ENCODE peak calls at places on chromosomes 12 and 14, in nine cellular contexts. One of them, this sample, is unnamed.

GRCh38 chr12:72018036-72018435 is 79.4 kb downstream of the TPH2 start:
- DNase-seq in pancreas: no peak
- DNase-seq in A172: no peak
- DNase-seq in activated CD4-positive, alpha-beta T cell treated with anti-CD3 and anti-CD28 coated beads, Interleukin-2, amount 50 U/mL, for 24 hours: no peak
- DNase-seq in HEK293T: no peak
- DNase-seq in A549: no peak
- DNase-seq in activated B cell treated with CpG ODN at 0.5 μM for 24 hours: no peak
- DNase-seq in HT-29: no peak
- DNase-seq in retina: no peak
- DNase-seq in this sample: no peak

GRCh38 chr14:70416322-70416716 is 571 bp downstream of the SYNJ2BP start:
- DNase-seq in pancreas: no peak
- DNase-seq in A172: no peak
- DNase-seq in activated CD4-positive, alpha-beta T cell treated with anti-CD3 and anti-CD28 coated beads, Interleukin-2, amount 50 U/mL, for 24 hours: no peak
- DNase-seq in HEK293T: peak
- DNase-seq in A549: no peak
- DNase-seq in activated B cell treated with CpG ODN at 0.5 μM for 24 hours: no peak
- DNase-seq in HT-29: no peak
- DNase-seq in retina: no peak
- DNase-seq in this sample: no peak

GRCh38 chr12:49776413-49776812 is 35.1 kb downstream of the TMBIM6 start:
- DNase-seq in pancreas: peak
- DNase-seq in A172: peak
- DNase-seq in activated CD4-positive, alpha-beta T cell treated with anti-CD3 and anti-CD28 coated beads, Interleukin-2, amount 50 U/mL, for 24 hours: peak
- DNase-seq in HEK293T: peak
- DNase-seq in A549: peak
- DNase-seq in activated B cell treated with CpG ODN at 0.5 μM for 24 hours: no peak
- DNase-seq in HT-29: peak
- DNase-seq in retina: peak
- DNase-seq in this sample: no peak

GRCh38 chr12:46946137-46946536 is 120.3 kb upstream of the SLC38A4 start:
- DNase-seq in pancreas: no peak
- DNase-seq in A172: peak
- DNase-seq in activated CD4-positive, alpha-beta T cell treated with anti-CD3 and anti-CD28 coated beads, Interleukin-2, amount 50 U/mL, for 24 hours: no peak
- DNase-seq in HEK293T: no peak
- DNase-seq in A549: no peak
- DNase-seq in activated B cell treated with CpG ODN at 0.5 μM for 24 hours: no peak
- DNase-seq in HT-29: no peak
- DNase-seq in retina: no peak
- DNase-seq in this sample: no peak

GRCh38 chr12:48037267-48037915 is 33.1 kb upstream of the COL2A1 start:
- DNase-seq in pancreas: no peak
- DNase-seq in A172: no peak
- DNase-seq in activated CD4-positive, alpha-beta T cell treated with anti-CD3 and anti-CD28 coated beads, Interleukin-2, amount 50 U/mL, for 24 hours: no peak
- DNase-seq in HEK293T: no peak
- DNase-seq in A549: no peak
- DNase-seq in activated B cell treated with CpG ODN at 0.5 μM for 24 hours: no peak
- DNase-seq in HT-29: no peak
- DNase-seq in retina: peak
- DNase-seq in this sample: no peak

GRCh38 chr14:74488788-74489397 is 4.2 kb downstream of the NPC2 start:
- DNase-seq in pancreas: no peak
- DNase-seq in A172: peak
- DNase-seq in activated CD4-positive, alpha-beta T cell treated with anti-CD3 and anti-CD28 coated beads, Interleukin-2, amount 50 U/mL, for 24 hours: no peak
- DNase-seq in HEK293T: no peak
- DNase-seq in A549: no peak
- DNase-seq in activated B cell treated with CpG ODN at 0.5 μM for 24 hours: no peak
- DNase-seq in HT-29: no peak
- DNase-seq in retina: no peak
- DNase-seq in this sample: no peak

GRCh38 chr12:120283318-120283717 is 8.4 kb downstream of the RNU4-2 start:
- DNase-seq in pancreas: no peak
- DNase-seq in A172: no peak
- DNase-seq in activated CD4-positive, alpha-beta T cell treated with anti-CD3 and anti-CD28 coated beads, Interleukin-2, amount 50 U/mL, for 24 hours: no peak
- DNase-seq in HEK293T: no peak
- DNase-seq in A549: no peak
- DNase-seq in activated B cell treated with CpG ODN at 0.5 μM for 24 hours: no peak
- DNase-seq in HT-29: no peak
- DNase-seq in retina: no peak
- DNase-seq in this sample: no peak

GRCh38 chr12:131407221-131408035 is 303.5 kb upstream of the SFSWAP start:
- DNase-seq in pancreas: no peak
- DNase-seq in A172: no peak
- DNase-seq in activated CD4-positive, alpha-beta T cell treated with anti-CD3 and anti-CD28 coated beads, Interleukin-2, amount 50 U/mL, for 24 hours: no peak
- DNase-seq in HEK293T: no peak
- DNase-seq in A549: no peak
- DNase-seq in activated B cell treated with CpG ODN at 0.5 μM for 24 hours: no peak
- DNase-seq in HT-29: no peak
- DNase-seq in retina: no peak
- DNase-seq in this sample: no peak

GRCh38 chr12:108779998-108780688 is 48.8 kb upstream of the CORO1C start:
- DNase-seq in pancreas: no peak
- DNase-seq in A172: no peak
- DNase-seq in activated CD4-positive, alpha-beta T cell treated with anti-CD3 and anti-CD28 coated beads, Interleukin-2, amount 50 U/mL, for 24 hours: no peak
- DNase-seq in HEK293T: no peak
- DNase-seq in A549: no peak
- DNase-seq in activated B cell treated with CpG ODN at 0.5 μM for 24 hours: no peak
- DNase-seq in HT-29: no peak
- DNase-seq in retina: no peak
- DNase-seq in this sample: no peak

GRCh38 chr12:109885616-109886015 is 5.3 kb upstream of the GLTP start:
- DNase-seq in pancreas: no peak
- DNase-seq in A172: peak
- DNase-seq in activated CD4-positive, alpha-beta T cell treated with anti-CD3 and anti-CD28 coated beads, Interleukin-2, amount 50 U/mL, for 24 hours: no peak
- DNase-seq in HEK293T: no peak
- DNase-seq in A549: no peak
- DNase-seq in activated B cell treated with CpG ODN at 0.5 μM for 24 hours: no peak
- DNase-seq in HT-29: peak
- DNase-seq in retina: no peak
- DNase-seq in this sample: no peak

GRCh38 chr12:118986043-118986442 is 4.7 kb downstream of the SRRM4 start:
- DNase-seq in pancreas: no peak
- DNase-seq in A172: no peak
- DNase-seq in activated CD4-positive, alpha-beta T cell treated with anti-CD3 and anti-CD28 coated beads, Interleukin-2, amount 50 U/mL, for 24 hours: no peak
- DNase-seq in HEK293T: no peak
- DNase-seq in A549: no peak
- DNase-seq in activated B cell treated with CpG ODN at 0.5 μM for 24 hours: no peak
- DNase-seq in HT-29: no peak
- DNase-seq in retina: no peak
- DNase-seq in this sample: no peak

GRCh38 chr14:64747327-64747726 is 43.1 kb downstream of the PLEKHG3 start:
- DNase-seq in pancreas: no peak
- DNase-seq in A172: no peak
- DNase-seq in activated CD4-positive, alpha-beta T cell treated with anti-CD3 and anti-CD28 coated beads, Interleukin-2, amount 50 U/mL, for 24 hours: no peak
- DNase-seq in HEK293T: no peak
- DNase-seq in A549: no peak
- DNase-seq in activated B cell treated with CpG ODN at 0.5 μM for 24 hours: no peak
- DNase-seq in HT-29: no peak
- DNase-seq in retina: no peak
- DNase-seq in this sample: no peak

GRCh38 chr12:26117321-26117720 is 7.5 kb downstream of the BHLHE41 start:
- DNase-seq in pancreas: no peak
- DNase-seq in A172: no peak
- DNase-seq in activated CD4-positive, alpha-beta T cell treated with anti-CD3 and anti-CD28 coated beads, Interleukin-2, amount 50 U/mL, for 24 hours: no peak
- DNase-seq in HEK293T: no peak
- DNase-seq in A549: no peak
- DNase-seq in activated B cell treated with CpG ODN at 0.5 μM for 24 hours: no peak
- DNase-seq in HT-29: peak
- DNase-seq in retina: no peak
- DNase-seq in this sample: no peak

GRCh38 chr12:52327086-52327829 is 6.1 kb upstream of the KRT83 start:
- DNase-seq in pancreas: peak
- DNase-seq in A172: peak
- DNase-seq in activated CD4-positive, alpha-beta T cell treated with anti-CD3 and anti-CD28 coated beads, Interleukin-2, amount 50 U/mL, for 24 hours: peak
- DNase-seq in HEK293T: peak
- DNase-seq in A549: peak
- DNase-seq in activated B cell treated with CpG ODN at 0.5 μM for 24 hours: peak
- DNase-seq in HT-29: peak
- DNase-seq in retina: peak
- DNase-seq in this sample: peak

GRCh38 chr12:45695035-45695434 is 34.5 kb upstream of the ARID2 start:
- DNase-seq in pancreas: no peak
- DNase-seq in A172: peak
- DNase-seq in activated CD4-positive, alpha-beta T cell treated with anti-CD3 and anti-CD28 coated beads, Interleukin-2, amount 50 U/mL, for 24 hours: no peak
- DNase-seq in HEK293T: no peak
- DNase-seq in A549: no peak
- DNase-seq in activated B cell treated with CpG ODN at 0.5 μM for 24 hours: no peak
- DNase-seq in HT-29: no peak
- DNase-seq in retina: no peak
- DNase-seq in this sample: no peak